ENCODE peak calls at places on chromosomes 11 and 22, in five cellular contexts. N, Z, Y, D and W are unnamed samples.

GRCh38 chr22:33274214-33274828 is 216.1 kb upstream of the SYN3 start:
- DNase-seq in D (peak), Y (no peak), N (no peak), Z (no peak), W (peak)

GRCh38 chr11:131235328-131236298 is 134.8 kb upstream of the NTM start:
- DNase-seq in N (no peak), D (no peak), Y (no peak), Z (no peak), W (no peak)

GRCh38 chr11:6362185-6362867 is 27.9 kb upstream of the SMPD1 start:
- DNase-seq in N (no peak), Z (peak), D (no peak), Y (peak), W (no peak)

GRCh38 chr11:63504054-63504453 is 1.8 kb upstream of the LGALS12 start:
- DNase-seq in Z (no peak), N (no peak), Y (no peak), D (no peak), W (no peak)

GRCh38 chr11:58508005-58508404 is at the start of gene OR5B21:
- DNase-seq in Z (no peak), D (no peak), Y (no peak), N (no peak), W (no peak)

GRCh38 chr22:30636226-30637077 is 871 bp downstream of the SLC35E4 start:
- DNase-seq in D (no peak), N (peak), Z (peak), Y (peak), W (peak)

GRCh38 chr11:27723685-27724084 is 23.4 kb upstream of the BDNF start:
- DNase-seq in Y (no peak), D (no peak), Z (no peak), N (no peak), W (no peak)

GRCh38 chr11:119254239-119254638 is 48.1 kb downstream of the CBL start:
- DNase-seq in D (no peak), Y (no peak), Z (no peak), N (no peak), W (no peak)

GRCh38 chr22:36316419-36316818 is 63.5 kb downstream of the APOL1 start:
- DNase-seq in N (no peak), Y (no peak), Z (no peak), D (no peak), W (no peak)

GRCh38 chr11:63847363-63847762 is 8.5 kb downstream of the MARK2 start:
- DNase-seq in D (no peak), N (peak), Y (peak), Z (no peak), W (peak)

GRCh38 chr11:24683578-24683977 is 186.7 kb downstream of the LUZP2 start:
- DNase-seq in Z (no peak), D (no peak), Y (no peak), N (no peak), W (no peak)

GRCh38 chr22:46622081-46622521 is 1.9 kb downstream of the GRAMD4 start:
- DNase-seq in Z (peak), Y (no peak), N (peak), D (no peak), W (no peak)

GRCh38 chr11:67640021-67640757 is 626 bp upstream of the TBX10 start:
- DNase-seq in Z (peak), D (no peak), N (no peak), Y (peak), W (peak)

GRCh38 chr22:24433868-24434471 is 6.6 kb downstream of the ADORA2A start:
- DNase-seq in N (no peak), D (no peak), Z (peak), Y (no peak), W (no peak)

GRCh38 chr11:71977743-71978418 is 20.8 kb upstream of the IL18BP start:
- DNase-seq in D (peak), Y (peak), N (peak), Z (no peak), W (peak)

DNA sequence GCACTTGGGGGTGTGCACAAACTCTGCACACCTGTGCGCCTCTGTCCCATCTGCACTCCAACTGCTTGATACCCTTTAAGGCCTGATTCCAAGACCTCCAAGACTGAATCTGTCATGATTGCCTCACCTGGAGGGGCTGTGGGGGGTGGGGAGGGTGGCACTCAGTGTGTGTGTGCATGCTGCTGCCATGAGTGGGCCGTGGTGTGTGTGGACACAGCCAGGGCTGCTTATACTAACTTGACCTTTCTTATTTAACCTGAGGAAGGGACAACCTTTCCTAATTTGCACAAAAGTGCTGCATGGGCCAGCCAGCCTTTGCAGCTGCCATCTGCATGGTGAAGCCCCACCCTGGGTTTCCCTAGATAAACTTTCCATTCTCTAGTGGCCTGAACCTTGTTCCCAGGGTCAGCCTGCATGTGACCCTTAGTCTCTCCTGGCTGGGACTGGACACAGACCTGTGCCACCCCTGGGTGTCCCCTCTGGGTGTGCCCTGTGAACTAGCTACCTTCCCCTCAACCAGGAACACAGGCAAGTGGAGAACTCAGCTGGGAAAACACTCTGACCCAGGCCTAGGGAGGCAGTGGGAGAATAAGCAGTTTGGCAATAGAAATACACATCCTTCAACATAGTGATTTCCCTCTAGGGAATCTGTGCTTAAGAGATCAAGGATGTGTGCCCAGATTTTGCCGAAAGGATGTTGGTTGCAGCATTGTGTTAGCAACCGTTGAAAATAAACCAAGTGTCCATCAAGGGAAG is 45.4 kb upstream of the DKK3 start:
- DNase-seq in N (no peak), Z (no peak), Y (no peak), D (no peak), W (no peak)
- H3K27ac ChIP-seq in N (no peak), Z (no peak), Y (no peak), D (peak), W (no peak)

DNA sequence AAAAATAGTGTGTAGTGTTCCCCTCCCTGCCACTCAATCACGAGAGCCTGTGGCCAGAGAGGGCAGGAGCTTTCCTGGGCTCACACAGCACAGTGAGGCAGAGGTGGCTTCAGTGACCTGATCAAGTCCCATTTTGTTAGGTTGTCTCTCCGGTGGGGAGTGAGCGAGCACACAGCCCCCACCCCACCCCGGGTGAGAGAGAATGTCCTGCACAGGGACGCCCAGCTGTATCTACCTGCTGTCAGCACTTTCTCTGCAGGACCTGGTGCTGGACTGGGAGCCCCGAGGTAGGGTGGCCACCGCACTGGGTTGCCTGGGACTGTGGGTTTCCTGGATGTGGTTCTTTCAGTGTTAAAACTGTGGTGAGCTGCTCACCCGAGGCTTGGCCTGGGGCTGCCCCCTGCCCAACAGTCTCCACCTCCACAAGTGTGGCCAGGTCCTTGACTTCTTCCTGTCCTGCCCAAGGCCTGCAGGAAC is 6.1 kb downstream of the CAPN5 start:
- DNase-seq in D (no peak), Y (no peak), N (no peak), Z (no peak), W (no peak)
- H3K27ac ChIP-seq in D (no peak), Y (peak), N (peak), Z (peak), W (peak)

GRCh38 chr11:39630365-39630764 is 1829.1 kb downstream of the LRRC4C start:
- DNase-seq in Z (no peak), N (no peak), D (no peak), Y (no peak), W (no peak)

DNA sequence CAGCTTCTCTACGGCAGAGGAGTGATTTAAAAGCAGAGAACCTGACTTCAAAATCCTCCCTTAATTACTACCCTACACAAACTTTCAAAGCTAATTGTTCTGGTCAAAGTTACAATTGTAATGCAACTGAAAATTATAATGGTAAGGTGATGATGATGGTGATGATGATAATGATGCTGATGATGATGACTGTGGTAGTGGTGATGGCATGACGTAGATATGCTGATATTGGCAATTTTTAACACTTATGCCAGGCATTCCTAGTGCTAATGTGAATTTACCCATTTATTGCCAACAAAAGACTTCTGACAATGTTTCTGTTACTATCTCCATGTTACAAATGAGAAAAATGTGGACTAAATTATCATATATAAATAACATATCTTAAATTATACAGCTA is 1831.1 kb downstream of the LRRC4C start:
- DNase-seq in D (no peak), Z (no peak), Y (no peak), N (no peak), W (no peak)
- H3K27ac ChIP-seq in D (no peak), Z (no peak), Y (no peak), N (no peak), W (no peak)

DNA sequence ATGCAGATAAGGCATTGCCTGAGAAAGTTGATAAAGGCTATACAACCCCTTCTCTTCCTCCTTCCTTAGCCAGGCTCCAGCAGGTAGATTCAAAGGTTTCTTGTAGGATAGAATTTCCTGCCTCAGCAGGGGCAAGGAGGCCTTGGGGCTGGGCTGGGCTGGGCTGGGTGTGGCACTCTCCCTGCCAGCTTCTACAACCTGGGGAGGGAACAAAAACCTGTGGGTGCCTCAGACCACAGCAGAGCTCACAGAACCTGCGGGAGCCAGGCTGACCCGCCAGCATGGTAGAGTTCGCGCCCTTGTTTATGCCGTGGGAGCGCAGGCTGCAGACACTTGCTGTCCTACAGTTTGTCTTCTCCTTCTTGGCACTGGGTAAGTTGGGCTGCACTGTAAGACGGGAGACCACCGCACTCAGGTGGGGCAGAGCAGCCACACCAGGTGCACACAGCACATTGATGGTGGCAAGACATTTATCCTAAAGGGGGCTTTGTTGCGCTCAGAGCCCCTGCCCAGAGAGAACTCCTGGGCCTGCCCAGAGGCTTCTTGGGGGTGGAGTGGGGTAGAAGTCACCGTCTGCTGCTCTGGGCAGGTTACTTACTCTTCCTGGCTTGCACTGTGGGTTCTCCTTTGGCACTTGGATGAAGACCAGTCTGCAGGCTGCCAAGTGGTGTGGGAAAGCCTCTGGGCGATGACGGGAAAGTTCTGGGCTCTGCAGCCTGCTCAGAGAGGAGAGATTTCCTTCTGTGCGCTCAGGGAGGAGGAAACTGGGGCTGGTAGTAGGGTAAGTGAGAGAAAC is at the start of gene MOGAT2:
- DNase-seq in N (peak), Z (peak), D (no peak), Y (no peak), W (peak)
- H3K27ac ChIP-seq in N (peak), Z (no peak), D (no peak), Y (no peak), W (no peak)